ENCODE peak calls at places on chromosome 2, in four cellular contexts. One of them, this sample, is unnamed.

GRCh38 chr2:217634871-217635270 is 367.9 kb downstream of the TNS1 start:
- DNase-seq in T follicular helper cell: no peak
- DNase-seq in DMS153: no peak
- DNase-seq in MCF 10A: no peak
- DNase-seq in this sample: no peak

GRCh38 chr2:176178271-176178806 is 10.1 kb upstream of the HOXD1 start:
- DNase-seq in MCF 10A: peak; percentile 20
- DNase-seq in DMS153: no peak
- DNase-seq in T follicular helper cell: no peak
- DNase-seq in this sample: peak; percentile 68

GRCh38 chr2:161843936-161844335 is 219.7 kb downstream of the SLC4A10 start:
- DNase-seq in MCF 10A: no peak
- DNase-seq in DMS153: no peak
- DNase-seq in T follicular helper cell: no peak
- DNase-seq in this sample: no peak

GRCh38 chr2:177355874-177356273 is 36.7 kb upstream of the AGPS start:
- DNase-seq in MCF 10A: no peak
- DNase-seq in T follicular helper cell: no peak
- DNase-seq in DMS153: no peak
- DNase-seq in this sample: peak; percentile 69

GRCh38 chr2:64624108-64624610 is 29.6 kb downstream of the SERTAD2 start:
- DNase-seq in DMS153: no peak
- DNase-seq in T follicular helper cell: no peak
- DNase-seq in MCF 10A: no peak
- DNase-seq in this sample: no peak

GRCh38 chr2:26615336-26616031 is 25.7 kb downstream of the CIB4 start:
- DNase-seq in DMS153: no peak
- DNase-seq in MCF 10A: peak; percentile 56
- DNase-seq in T follicular helper cell: no peak
- DNase-seq in this sample: no peak

GRCh38 chr2:38148501-38148900 is 72.5 kb upstream of the CYP1B1 start:
- DNase-seq in DMS153: no peak
- DNase-seq in T follicular helper cell: no peak
- DNase-seq in MCF 10A: peak; percentile 100
- DNase-seq in this sample: peak; percentile 99

GRCh38 chr2:10016001-10016801 is 27.1 kb upstream of the KLF11 start:
- DNase-seq in T follicular helper cell: no peak
- DNase-seq in MCF 10A: no peak
- DNase-seq in DMS153: no peak
- DNase-seq in this sample: no peak

GRCh38 chr2:86211033-86211795 is 12.0 kb downstream of the MRPL35 start:
- DNase-seq in T follicular helper cell: no peak
- DNase-seq in DMS153: no peak
- DNase-seq in MCF 10A: no peak
- DNase-seq in this sample: no peak

GRCh38 chr2:111668274-111668616 is 215.7 kb downstream of the ANAPC1 start:
- DNase-seq in DMS153: no peak
- DNase-seq in MCF 10A: no peak
- DNase-seq in T follicular helper cell: no peak
- DNase-seq in this sample: no peak

GRCh38 chr2:239731998-239732665 is 293.0 kb downstream of the NDUFA10 start:
- DNase-seq in T follicular helper cell: no peak
- DNase-seq in MCF 10A: no peak
- DNase-seq in DMS153: no peak
- DNase-seq in this sample: no peak

GRCh38 chr2:26008095-26008494 is 25.8 kb upstream of the RAB10 start:
- DNase-seq in MCF 10A: no peak
- DNase-seq in DMS153: no peak
- DNase-seq in T follicular helper cell: no peak
- DNase-seq in this sample: no peak